ENCODE peak calls at places on chromosomes 16 and 17, in six cellular contexts. One of them, this sample, is unnamed.

GRCh38 chr17:6573982-6574688 is 17.8 kb upstream of the PITPNM3 start:
- DNase-seq in HepG2: no peak
- DNase-seq in K562: no peak
- DNase-seq in GM12878: no peak
- DNase-seq in GM12892: no peak
- DNase-seq in H1: peak; percentile 33
- DNase-seq in this sample: no peak

GRCh38 chr17:17940451-17940911 is 31.7 kb downstream of the TOM1L2 start:
- DNase-seq in K562: no peak
- DNase-seq in HepG2: no peak
- DNase-seq in GM12878: no peak
- DNase-seq in GM12892: no peak
- DNase-seq in H1: no peak
- DNase-seq in this sample: no peak

GRCh38 chr17:39794249-39794970 is 56.7 kb downstream of the GRB7 start:
- DNase-seq in GM12878: peak; percentile 95
- DNase-seq in HepG2: no peak
- DNase-seq in H1: no peak
- DNase-seq in K562: no peak
- DNase-seq in GM12892: no peak
- DNase-seq in this sample: no peak

GRCh38 chr17:37614391-37614790 is 5.2 kb upstream of the SYNRG start:
- DNase-seq in GM12892: no peak
- DNase-seq in K562: no peak
- DNase-seq in GM12878: no peak
- DNase-seq in H1: no peak
- DNase-seq in HepG2: no peak
- DNase-seq in this sample: no peak

GRCh38 chr17:7293821-7294613 is 422 bp downstream of the YBX2 start:
- DNase-seq in GM12878: no peak
- DNase-seq in H1: peak; percentile 86
- DNase-seq in GM12892: no peak
- DNase-seq in K562: peak; percentile 63
- DNase-seq in HepG2: peak; percentile 49
- DNase-seq in this sample: no peak

GRCh38 chr17:7130626-7131467 is 16.2 kb upstream of the ASGR2 start:
- DNase-seq in GM12892: no peak
- DNase-seq in H1: no peak
- DNase-seq in K562: no peak
- DNase-seq in HepG2: no peak
- DNase-seq in GM12878: no peak
- DNase-seq in this sample: no peak

GRCh38 chr17:8382880-8383142 is 182 bp downstream of the RPL26 start:
- DNase-seq in K562: no peak
- DNase-seq in HepG2: no peak
- DNase-seq in H1: no peak
- DNase-seq in GM12892: no peak
- DNase-seq in GM12878: no peak
- DNase-seq in this sample: no peak

GRCh38 chr17:57455063-57455914 is 199.0 kb downstream of the MSI2 start:
- DNase-seq in GM12878: peak; percentile 94
- DNase-seq in GM12892: peak; percentile 53
- DNase-seq in K562: no peak
- DNase-seq in HepG2: no peak
- DNase-seq in H1: no peak
- DNase-seq in this sample: peak; percentile 48

GRCh38 chr16:85454171-85454883 is 158.8 kb upstream of the GSE1 start:
- DNase-seq in H1: no peak
- DNase-seq in HepG2: no peak
- DNase-seq in GM12878: no peak
- DNase-seq in K562: no peak
- DNase-seq in GM12892: no peak
- DNase-seq in this sample: no peak

GRCh38 chr16:69072640-69072974 is 32.8 kb upstream of the HAS3 start:
- DNase-seq in K562: no peak
- DNase-seq in GM12892: no peak
- DNase-seq in HepG2: no peak
- DNase-seq in GM12878: no peak
- DNase-seq in H1: no peak
- DNase-seq in this sample: no peak

GRCh38 chr16:23072084-23072599 is 77.1 kb downstream of the USP31 start:
- DNase-seq in H1: no peak
- DNase-seq in K562: no peak
- DNase-seq in GM12878: no peak
- DNase-seq in GM12892: no peak
- DNase-seq in HepG2: no peak
- DNase-seq in this sample: no peak

GRCh38 chr17:76685846-76686245 is 24.9 kb downstream of the MXRA7 start:
- DNase-seq in K562: no peak
- DNase-seq in GM12878: no peak
- DNase-seq in HepG2: no peak
- DNase-seq in H1: no peak
- DNase-seq in GM12892: no peak
- DNase-seq in this sample: no peak

GRCh38 chr17:22266231-22266630 is 573.9 kb downstream of the KCNJ18 start:
- DNase-seq in HepG2: no peak
- DNase-seq in GM12892: no peak
- DNase-seq in K562: peak; percentile 53
- DNase-seq in GM12878: no peak
- DNase-seq in H1: no peak
- DNase-seq in this sample: no peak

GRCh38 chr16:85183564-85183963 is 71.3 kb upstream of the CIBAR2 start:
- DNase-seq in GM12892: no peak
- DNase-seq in GM12878: no peak
- DNase-seq in H1: no peak
- DNase-seq in K562: no peak
- DNase-seq in HepG2: no peak
- DNase-seq in this sample: no peak

GRCh38 chr17:58303981-58304734 is 23.4 kb upstream of the MPO start:
- DNase-seq in K562: peak; percentile 88
- DNase-seq in H1: peak; percentile 84
- DNase-seq in GM12892: peak; percentile 93
- DNase-seq in HepG2: peak; percentile 52
- DNase-seq in GM12878: no peak
- DNase-seq in this sample: peak; percentile 95

GRCh38 chr17:79201119-79201518 is 126.5 kb downstream of the ENGASE start:
- DNase-seq in HepG2: no peak
- DNase-seq in H1: no peak
- DNase-seq in K562: no peak
- DNase-seq in GM12892: no peak
- DNase-seq in GM12878: no peak
- DNase-seq in this sample: no peak

GRCh38 chr17:38440614-38441397 is 12.5 kb downstream of the ARHGAP23 start:
- DNase-seq in GM12892: no peak
- DNase-seq in HepG2: no peak
- DNase-seq in GM12878: no peak
- DNase-seq in K562: no peak
- DNase-seq in H1: peak; percentile 81
- DNase-seq in this sample: no peak

GRCh38 chr16:14015461-14015860 is 55.7 kb upstream of the MRTFB start:
- DNase-seq in GM12892: no peak
- DNase-seq in H1: no peak
- DNase-seq in K562: no peak
- DNase-seq in HepG2: no peak
- DNase-seq in GM12878: no peak
- DNase-seq in this sample: no peak

GRCh38 chr17:65022751-65023421 is 33.7 kb downstream of the GNA13 start:
- DNase-seq in H1: no peak
- DNase-seq in HepG2: peak; percentile 15
- DNase-seq in GM12892: peak; percentile 31
- DNase-seq in GM12878: peak; percentile 96
- DNase-seq in K562: no peak
- DNase-seq in this sample: peak; percentile 41

GRCh38 chr17:36930501-36930900 is 6.8 kb upstream of the LHX1 start:
- DNase-seq in HepG2: no peak
- DNase-seq in GM12892: no peak
- DNase-seq in H1: no peak
- DNase-seq in GM12878: no peak
- DNase-seq in K562: no peak
- DNase-seq in this sample: no peak

GRCh38 chr17:18362509-18363020 is 785 bp downstream of the SHMT1 start:
- DNase-seq in HepG2: peak; percentile 76
- DNase-seq in K562: no peak
- DNase-seq in H1: peak; percentile 54
- DNase-seq in GM12878: no peak
- DNase-seq in GM12892: no peak
- DNase-seq in this sample: no peak

GRCh38 chr16:22325598-22326368 is 28.6 kb downstream of the POLR3E start:
- DNase-seq in GM12892: no peak
- DNase-seq in HepG2: no peak
- DNase-seq in GM12878: no peak
- DNase-seq in K562: no peak
- DNase-seq in H1: no peak
- DNase-seq in this sample: no peak

GRCh38 chr16:9034056-9034455 is 57.4 kb upstream of the HAPSTR1 start:
- DNase-seq in K562: no peak
- DNase-seq in GM12878: no peak
- DNase-seq in H1: no peak
- DNase-seq in GM12892: no peak
- DNase-seq in HepG2: no peak
- DNase-seq in this sample: no peak

GRCh38 chr16:57711993-57712392 is 17.4 kb downstream of the DRC7 start:
- DNase-seq in GM12892: no peak
- DNase-seq in HepG2: no peak
- DNase-seq in K562: no peak
- DNase-seq in GM12878: no peak
- DNase-seq in H1: no peak
- DNase-seq in this sample: no peak

GRCh38 chr17:52145496-52145895 is 13.0 kb downstream of the CA10 start:
- DNase-seq in HepG2: no peak
- DNase-seq in GM12892: no peak
- DNase-seq in GM12878: no peak
- DNase-seq in K562: no peak
- DNase-seq in H1: no peak
- DNase-seq in this sample: no peak

GRCh38 chr16:3641801-3642396 is 12.6 kb upstream of the DNASE1 start:
- DNase-seq in K562: no peak
- DNase-seq in GM12878: no peak
- DNase-seq in GM12892: no peak
- DNase-seq in HepG2: no peak
- DNase-seq in H1: peak; percentile 34
- DNase-seq in this sample: no peak

GRCh38 chr16:11349599-11350276 is 4.5 kb downstream of the RMI2 start:
- DNase-seq in H1: no peak
- DNase-seq in GM12892: no peak
- DNase-seq in HepG2: no peak
- DNase-seq in GM12878: no peak
- DNase-seq in K562: no peak
- DNase-seq in this sample: no peak

GRCh38 chr16:24609740-24610420 is 70.5 kb downstream of the RBBP6 start:
- DNase-seq in H1: peak; percentile 69
- DNase-seq in GM12892: no peak
- DNase-seq in GM12878: no peak
- DNase-seq in K562: no peak
- DNase-seq in HepG2: peak; percentile 24
- DNase-seq in this sample: peak; percentile 15
- TF ChIP-seq TAF1 in H1: no peak
- TF ChIP-seq TAF1 in GM12892: no peak
- TF ChIP-seq TAF1 in GM12878: no peak
- TF ChIP-seq TAF1 in K562: no peak
- TF ChIP-seq TAF1 in HepG2: no peak
- TF ChIP-seq TAF1 in this sample: no peak

DNA sequence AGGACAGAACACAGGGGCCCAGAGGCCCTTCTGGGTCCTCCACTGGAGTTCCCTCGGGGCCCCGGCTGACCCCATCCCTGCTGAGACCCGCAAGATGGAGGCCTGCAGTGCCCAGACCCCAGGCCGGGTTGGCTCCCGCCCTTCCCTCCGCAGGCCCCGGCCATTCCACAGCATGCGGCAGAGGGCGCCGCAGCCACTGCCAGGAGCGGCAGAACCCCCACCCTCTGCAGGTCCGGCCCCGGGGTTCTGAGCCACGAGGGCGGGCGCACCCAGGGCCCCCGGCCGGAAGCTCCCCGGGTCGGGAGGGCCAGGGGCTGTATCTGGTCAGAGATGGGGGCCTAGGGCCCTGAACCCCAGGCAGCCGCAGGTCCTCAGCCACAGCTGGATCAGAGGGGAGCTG is 2.4 kb upstream of the PERCC1 start:
- DNase-seq in GM12892: no peak
- DNase-seq in H1: peak; percentile 85
- DNase-seq in K562: peak; percentile 77
- DNase-seq in GM12878: no peak
- DNase-seq in HepG2: no peak
- DNase-seq in this sample: peak; percentile 93
- TF ChIP-seq POLR2AphosphoS5 in GM12892: no peak
- TF ChIP-seq POLR2AphosphoS5 in H1: no peak
- TF ChIP-seq POLR2AphosphoS5 in K562: no peak
- TF ChIP-seq POLR2AphosphoS5 in GM12878: no peak
- TF ChIP-seq POLR2AphosphoS5 in HepG2: no peak
- TF ChIP-seq POLR2AphosphoS5 in this sample: no peak

GRCh38 chr17:29621751-29622194 is 939 bp downstream of the CORO6 start:
- DNase-seq in HepG2: no peak
- DNase-seq in H1: no peak
- DNase-seq in GM12892: no peak
- DNase-seq in GM12878: no peak
- DNase-seq in K562: no peak
- DNase-seq in this sample: no peak

GRCh38 chr17:29623283-29623647 is 553 bp upstream of the CORO6 start:
- DNase-seq in GM12878: no peak
- DNase-seq in GM12892: no peak
- DNase-seq in HepG2: no peak
- DNase-seq in H1: no peak
- DNase-seq in K562: no peak
- DNase-seq in this sample: no peak

GRCh38 chr17:29624586-29624985 is 1.9 kb upstream of the CORO6 start:
- DNase-seq in GM12892: no peak
- DNase-seq in GM12878: no peak
- DNase-seq in K562: no peak
- DNase-seq in H1: no peak
- DNase-seq in HepG2: no peak
- DNase-seq in this sample: no peak

GRCh38 chr17:29620779-29621500 is 1.8 kb downstream of the CORO6 start:
- DNase-seq in K562: no peak
- DNase-seq in H1: no peak
- DNase-seq in GM12878: no peak
- DNase-seq in HepG2: no peak
- DNase-seq in GM12892: no peak
- DNase-seq in this sample: no peak

GRCh38 chr17:29622337-29623282 is at the start of gene CORO6:
- DNase-seq in K562: peak; percentile 93
- DNase-seq in GM12878: no peak
- DNase-seq in GM12892: peak; percentile 73
- DNase-seq in H1: peak; percentile 94
- DNase-seq in HepG2: no peak
- DNase-seq in this sample: peak; percentile 76
- TF ChIP-seq POLR2A in K562: peak; percentile 61
- TF ChIP-seq POLR2A in GM12878: no peak
- TF ChIP-seq POLR2A in GM12892: peak; percentile 44
- TF ChIP-seq POLR2A in H1: no peak
- TF ChIP-seq POLR2A in HepG2: no peak
- TF ChIP-seq POLR2A in this sample: no peak

DNA sequence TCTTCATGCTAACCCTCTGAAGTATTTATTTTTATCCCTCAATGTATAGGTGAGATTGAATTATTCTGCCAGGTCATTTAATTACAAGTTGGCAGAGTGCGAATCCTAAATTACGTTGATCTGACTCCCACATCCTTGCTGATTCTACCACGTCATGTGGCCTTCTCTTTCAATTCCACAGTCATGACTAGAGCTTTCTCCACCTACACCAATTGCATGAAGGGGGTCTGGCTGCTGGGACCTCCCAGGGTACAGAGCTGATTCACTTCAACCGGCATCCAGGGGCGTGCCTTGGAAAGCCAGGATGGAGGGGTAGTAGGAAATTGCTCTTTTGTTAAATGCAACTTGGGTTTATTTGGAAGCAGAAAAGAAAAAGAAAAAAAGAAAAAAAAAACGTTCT is 41.1 kb upstream of the CDH13 start:
- DNase-seq in GM12892: no peak
- DNase-seq in HepG2: no peak
- DNase-seq in GM12878: no peak
- DNase-seq in K562: no peak
- DNase-seq in H1: no peak
- DNase-seq in this sample: no peak
- TF ChIP-seq TAF1 in GM12892: no peak
- TF ChIP-seq TAF1 in HepG2: no peak
- TF ChIP-seq TAF1 in GM12878: no peak
- TF ChIP-seq TAF1 in K562: no peak
- TF ChIP-seq TAF1 in H1: no peak
- TF ChIP-seq TAF1 in this sample: no peak